ENCODE peak calls at places on chromosomes 4 and X, in five cellular contexts. V, M, R, Y and I are unnamed samples.

GRCh38 chr4:147754037-147754445 is 22.2 kb downstream of the ARHGAP10 start:
- DNase-seq in R (peak; percentile 80), V (no peak), M (no peak), Y (no peak), I (no peak)

GRCh38 chr4:1600211-1600780 is 83.8 kb downstream of the FAM53A start:
- DNase-seq in V (no peak), M (no peak), Y (no peak), R (no peak), I (no peak)

GRCh38 chr4:52751349-52751911 is at the start of gene ERVMER34-1:
- DNase-seq in M (peak; percentile 11), Y (peak; percentile 71), R (peak; percentile 71), V (no peak), I (no peak)

GRCh38 chrX:56800801-56801200 is 71.8 kb downstream of the NBDY start:
- DNase-seq in M (peak; percentile 34), R (no peak), V (no peak), Y (no peak), I (no peak)

GRCh38 chr4:25760518-25761157 is 102.2 kb downstream of the SEL1L3 start:
- DNase-seq in M (no peak), V (no peak), R (no peak), Y (no peak), I (no peak)

GRCh38 chr4:125529071-125529470 is 214.3 kb downstream of the FAT4 start:
- DNase-seq in V (no peak), M (no peak), Y (no peak), R (no peak), I (no peak)

GRCh38 chrX:905828-906566 is 275.4 kb downstream of the SHOX start:
- DNase-seq in Y (peak; percentile 68), M (no peak), V (no peak), R (no peak), I (no peak)

GRCh38 chr4:123417813-123418212 is 21.2 kb downstream of the SPRY1 start:
- DNase-seq in V (no peak), M (no peak), R (peak; percentile 32), Y (no peak), I (no peak)

GRCh38 chrX:30241724-30242415 is at the start of gene MAGEB4:
- DNase-seq in Y (no peak), V (no peak), R (no peak), M (no peak), I (no peak)

GRCh38 chr4:124943938-124944337 is 231.4 kb upstream of the ANKRD50 start:
- DNase-seq in R (no peak), V (no peak), M (no peak), Y (no peak), I (no peak)

GRCh38 chr4:15025693-15026092 is 23.4 kb downstream of the CPEB2 start:
- DNase-seq in M (no peak), V (no peak), R (no peak), Y (no peak), I (no peak)

GRCh38 chrX:47241201-47242011 is 8.6 kb downstream of the USP11 start:
- DNase-seq in R (no peak), M (no peak), V (no peak), Y (no peak), I (peak; percentile 72)

GRCh38 chrX:12447448-12448154 is 309.3 kb downstream of the FRMPD4 start:
- DNase-seq in R (peak; percentile 69), M (no peak), Y (no peak), V (no peak), I (no peak)

GRCh38 chr4:106996490-106996889 is 39.6 kb downstream of the DKK2 start:
- DNase-seq in M (no peak), Y (no peak), V (no peak), R (no peak), I (no peak)

GRCh38 chrX:100663651-100664050 is 19.7 kb downstream of the SRPX2 start:
- DNase-seq in M (no peak), Y (no peak), R (no peak), V (no peak), I (no peak)

GRCh38 chr4:183443609-183444148 is 757 bp upstream of the CDKN2AIP start:
- DNase-seq in M (peak; percentile 40), V (peak; percentile 87), Y (no peak), R (no peak), I (peak; percentile 91)

GRCh38 chrX:91414710-91415109 is 19.9 kb upstream of the PABPC5 start:
- DNase-seq in Y (no peak), V (no peak), R (peak; percentile 2), M (no peak), I (no peak)

GRCh38 chr4:39719804-39720580 is 22.1 kb downstream of the UBE2K start:
- DNase-seq in R (no peak), V (no peak), Y (no peak), M (no peak), I (no peak)

GRCh38 chr4:16569790-16570189 is 328.7 kb downstream of the LDB2 start:
- DNase-seq in R (no peak), Y (no peak), M (no peak), V (no peak), I (no peak)

GRCh38 chr4:61406677-61407076 is 206.6 kb downstream of the ADGRL3 start:
- DNase-seq in M (no peak), V (no peak), R (no peak), Y (no peak), I (no peak)

GRCh38 chr4:33072340-33073089 is 2352.3 kb downstream of the PCDH7 start:
- DNase-seq in M (no peak), R (no peak), V (no peak), Y (no peak), I (no peak)

GRCh38 chrX:30794497-30794896 is 94.6 kb downstream of the TAB3 start:
- DNase-seq in Y (no peak), M (no peak), V (no peak), R (no peak), I (peak; percentile 18)

GRCh38 chrX:54325077-54325476 is 32.8 kb downstream of the WNK3 start:
- DNase-seq in Y (no peak), V (no peak), M (no peak), R (no peak), I (no peak)

GRCh38 chr4:3366893-3367775 is 74.3 kb downstream of the RGS12 start:
- DNase-seq in M (no peak), Y (no peak), R (no peak), V (no peak), I (no peak)

GRCh38 chr4:142405021-142405991 is 440.8 kb downstream of the INPP4B start:
- DNase-seq in R (peak; percentile 71), Y (no peak), M (peak; percentile 59), V (no peak), I (peak; percentile 61)

GRCh38 chrX:479273-479981 is 92.7 kb upstream of the PPP2R3B start:
- DNase-seq in V (no peak), Y (no peak), R (no peak), M (peak; percentile 2), I (no peak)